ENCODE peak calls at places on chromosomes 11 and 22, in four cellular contexts. J is stimulated activated naive CD8-positive, alpha-beta T cell treated with anti-CD3 and anti-CD28 coated beads, Interleukin-15, amount 100 ng/mL, for 72 hours; S is RWPE1; T is neuronal stem cell. N is an unnamed sample.

GRCh38 chr22:20550057-20550817 is 42.8 kb downstream of the MED15 start:
- DNase-seq in J (no peak), S (no peak), T (no peak), N (no peak)

GRCh38 chr22:20089977-20090729 is 10.1 kb downstream of the DGCR8 start:
- DNase-seq in J (no peak), S (no peak), T (no peak), N (peak; percentile 48)

GRCh38 chr11:65310756-65311155 is 3.9 kb upstream of the CDC42EP2 start:
- DNase-seq in J (no peak), S (no peak), T (peak; percentile 62), N (peak; percentile 42)

GRCh38 chr11:638616-639323 is 1.7 kb downstream of the DRD4 start:
- DNase-seq in J (no peak), S (no peak), T (peak; percentile 74), N (no peak)

GRCh38 chr22:44764373-44764772 is 12.0 kb downstream of the ARHGAP8 start:
- DNase-seq in J (no peak), S (no peak), T (no peak), N (no peak)

GRCh38 chr11:112734207-112734606 is 227.0 kb upstream of the NCAM1 start:
- DNase-seq in J (no peak), S (peak; percentile 24), T (peak; percentile 47), N (peak; percentile 20)

GRCh38 chr11:109208116-109208515 is 213.9 kb upstream of the C11orf87 start:
- DNase-seq in J (no peak), S (no peak), T (no peak), N (no peak)

GRCh38 chr22:20425821-20426615 is 11.6 kb downstream of the SCARF2 start:
- DNase-seq in J (no peak), S (no peak), T (no peak), N (no peak)

GRCh38 chr22:41983516-41983915 is 14.3 kb downstream of the SEPTIN3 start:
- DNase-seq in J (no peak), S (no peak), T (no peak), N (peak; percentile 54)

GRCh38 chr11:66904561-66904960 is 47.7 kb downstream of the LRFN4 start:
- DNase-seq in J (no peak), S (no peak), T (no peak), N (no peak)

GRCh38 chr22:35380537-35381423 is at the start of gene HMOX1:
- DNase-seq in J (peak; percentile 56), S (peak; percentile 49), T (peak; percentile 49), N (peak; percentile 91)

GRCh38 chr22:19688301-19689290 is 25.7 kb upstream of the SEPTIN5 start:
- DNase-seq in J (no peak), S (no peak), T (no peak), N (no peak)

GRCh38 chr11:26905368-26905767 is 88.5 kb upstream of the FIBIN start:
- DNase-seq in J (no peak), S (peak; percentile 7), T (no peak), N (peak; percentile 25)